ENCODE peak calls at places on chromosome 9, in six cellular contexts. One of them, this sample, is unnamed.

GRCh38 chr9:101270325-101270701 is 114.5 kb downstream of the BAAT start:
- DNase-seq in lung microvascular endothelial cell: no peak
- DNase-seq in NCI-H1694: no peak
- DNase-seq in left cardiac atrium: no peak
- DNase-seq in activated CD4-positive, CD25-positive, alpha-beta regulatory T cell: no peak
- DNase-seq in lung: no peak
- DNase-seq in this sample: no peak

GRCh38 chr9:34508951-34509350 is 13.8 kb downstream of the ENHO start:
- DNase-seq in lung microvascular endothelial cell: no peak
- DNase-seq in NCI-H1694: no peak
- DNase-seq in left cardiac atrium: no peak
- DNase-seq in activated CD4-positive, CD25-positive, alpha-beta regulatory T cell: no peak
- DNase-seq in lung: no peak
- DNase-seq in this sample: no peak

GRCh38 chr9:131008909-131009618 is at the start of gene LAMC3:
- DNase-seq in lung microvascular endothelial cell: no peak
- DNase-seq in NCI-H1694: no peak
- DNase-seq in left cardiac atrium: no peak
- DNase-seq in activated CD4-positive, CD25-positive, alpha-beta regulatory T cell: no peak
- DNase-seq in lung: no peak
- DNase-seq in this sample: no peak

GRCh38 chr9:132164604-132165362 is 2.9 kb downstream of the NTNG2 start:
- DNase-seq in lung microvascular endothelial cell: no peak
- DNase-seq in NCI-H1694: no peak
- DNase-seq in left cardiac atrium: peak
- DNase-seq in activated CD4-positive, CD25-positive, alpha-beta regulatory T cell: no peak
- DNase-seq in lung: peak
- DNase-seq in this sample: no peak

GRCh38 chr9:97440160-97440559 is 28.3 kb downstream of the TDRD7 start:
- DNase-seq in lung microvascular endothelial cell: no peak
- DNase-seq in NCI-H1694: no peak
- DNase-seq in left cardiac atrium: no peak
- DNase-seq in activated CD4-positive, CD25-positive, alpha-beta regulatory T cell: no peak
- DNase-seq in lung: no peak
- DNase-seq in this sample: no peak

GRCh38 chr9:98764351-98764750 is 32.0 kb downstream of the ANKS6 start:
- DNase-seq in lung microvascular endothelial cell: no peak
- DNase-seq in NCI-H1694: no peak
- DNase-seq in left cardiac atrium: no peak
- DNase-seq in activated CD4-positive, CD25-positive, alpha-beta regulatory T cell: no peak
- DNase-seq in lung: no peak
- DNase-seq in this sample: no peak

GRCh38 chr9:99357575-99357974 is 135.5 kb downstream of the SEC61B start:
- DNase-seq in lung microvascular endothelial cell: no peak
- DNase-seq in NCI-H1694: no peak
- DNase-seq in left cardiac atrium: peak
- DNase-seq in activated CD4-positive, CD25-positive, alpha-beta regulatory T cell: no peak
- DNase-seq in lung: no peak
- DNase-seq in this sample: no peak

GRCh38 chr9:88529496-88529895 is 5.5 kb upstream of the NXNL2 start:
- DNase-seq in lung microvascular endothelial cell: no peak
- DNase-seq in NCI-H1694: no peak
- DNase-seq in left cardiac atrium: no peak
- DNase-seq in activated CD4-positive, CD25-positive, alpha-beta regulatory T cell: no peak
- DNase-seq in lung: no peak
- DNase-seq in this sample: no peak

GRCh38 chr9:79896390-79896789 is 324.6 kb downstream of the TLE4 start:
- DNase-seq in lung microvascular endothelial cell: no peak
- DNase-seq in NCI-H1694: no peak
- DNase-seq in left cardiac atrium: no peak
- DNase-seq in activated CD4-positive, CD25-positive, alpha-beta regulatory T cell: no peak
- DNase-seq in lung: no peak
- DNase-seq in this sample: no peak

GRCh38 chr9:22401671-22402070 is 45.0 kb upstream of the DMRTA1 start:
- DNase-seq in lung microvascular endothelial cell: no peak
- DNase-seq in NCI-H1694: no peak
- DNase-seq in left cardiac atrium: no peak
- DNase-seq in activated CD4-positive, CD25-positive, alpha-beta regulatory T cell: no peak
- DNase-seq in lung: no peak
- DNase-seq in this sample: no peak

GRCh38 chr9:129620669-129621295 is at the start of gene C9orf50:
- DNase-seq in lung microvascular endothelial cell: no peak
- DNase-seq in NCI-H1694: no peak
- DNase-seq in left cardiac atrium: no peak
- DNase-seq in activated CD4-positive, CD25-positive, alpha-beta regulatory T cell: no peak
- DNase-seq in lung: no peak
- DNase-seq in this sample: no peak

GRCh38 chr9:92171822-92172221 is 56.6 kb upstream of the SPTLC1 start:
- DNase-seq in lung microvascular endothelial cell: no peak
- DNase-seq in NCI-H1694: no peak
- DNase-seq in left cardiac atrium: no peak
- DNase-seq in activated CD4-positive, CD25-positive, alpha-beta regulatory T cell: no peak
- DNase-seq in lung: no peak
- DNase-seq in this sample: no peak

GRCh38 chr9:28868224-28868623 is 1294.9 kb upstream of the C9orf72 start:
- DNase-seq in lung microvascular endothelial cell: no peak
- DNase-seq in NCI-H1694: no peak
- DNase-seq in left cardiac atrium: no peak
- DNase-seq in activated CD4-positive, CD25-positive, alpha-beta regulatory T cell: no peak
- DNase-seq in lung: no peak
- DNase-seq in this sample: no peak

GRCh38 chr9:8677725-8678124 is 878.1 kb upstream of the DMAC1 start:
- DNase-seq in lung microvascular endothelial cell: no peak
- DNase-seq in NCI-H1694: no peak
- DNase-seq in left cardiac atrium: no peak
- DNase-seq in activated CD4-positive, CD25-positive, alpha-beta regulatory T cell: no peak
- DNase-seq in lung: no peak
- DNase-seq in this sample: no peak

GRCh38 chr9:36093384-36093783 is 43.1 kb upstream of the GLIPR2 start:
- DNase-seq in lung microvascular endothelial cell: no peak
- DNase-seq in NCI-H1694: no peak
- DNase-seq in left cardiac atrium: no peak
- DNase-seq in activated CD4-positive, CD25-positive, alpha-beta regulatory T cell: no peak
- DNase-seq in lung: no peak
- DNase-seq in this sample: no peak